ENCODE peak calls at places on chromosomes 1 and 21, in five cellular contexts. Y is fibroblast of lung, N is endothelial cell of umbilical vein, E is neural progenitor cell, S is mammary epithelial cell. R is an unnamed sample.

GRCh38 chr1:244050835-244051444 is at the start of gene ZBTB18:
- DNase-seq in Y (peak), N (peak), E (peak), S (no peak), R (peak)

GRCh38 chr1:98749152-98749756 is 87.7 kb downstream of the SNX7 start:
- DNase-seq in Y (peak), N (peak), E (no peak), S (no peak), R (peak)

GRCh38 chr1:210709694-210710093 is 381.0 kb downstream of the HHAT start:
- DNase-seq in Y (no peak), N (no peak), E (no peak), S (peak), R (no peak)

GRCh38 chr1:172726740-172727139 is 67.8 kb downstream of the FASLG start:
- DNase-seq in Y (no peak), N (no peak), E (no peak), S (no peak), R (no peak)

GRCh38 chr1:10387611-10388386 is 11.1 kb upstream of the PGD start:
- DNase-seq in Y (peak), N (peak), E (peak), S (peak), R (peak)

GRCh38 chr21:41256771-41257702 is 59.6 kb upstream of the FAM3B start:
- DNase-seq in Y (no peak), N (no peak), E (no peak), S (no peak), R (no peak)

GRCh38 chr1:195327361-195327760 is 1280.9 kb downstream of the KCNT2 start:
- DNase-seq in Y (no peak), N (no peak), E (no peak), S (no peak), R (no peak)

GRCh38 chr21:19995253-19995652 is 1003.0 kb upstream of the NCAM2 start:
- DNase-seq in Y (no peak), N (no peak), E (no peak), S (no peak), R (no peak)

GRCh38 chr1:5798151-5798730 is 194.0 kb downstream of the NPHP4 start:
- DNase-seq in Y (no peak), N (no peak), E (peak), S (no peak), R (no peak)

GRCh38 chr1:35398739-35399138 is 130.2 kb downstream of the ZMYM4 start:
- DNase-seq in Y (no peak), N (no peak), E (no peak), S (no peak), R (no peak)

GRCh38 chr1:18556364-18556763 is 74.3 kb upstream of the PAX7 start:
- DNase-seq in Y (peak), N (no peak), E (peak), S (no peak), R (peak)

GRCh38 chr1:175757381-175758015 is 14.1 kb upstream of the TNR start:
- DNase-seq in Y (no peak), N (peak), E (peak), S (peak), R (peak)

GRCh38 chr1:63575340-63575826 is 17.8 kb upstream of the PGM1 start:
- DNase-seq in Y (peak), N (peak), E (no peak), S (peak), R (peak)

GRCh38 chr1:158943059-158943458 is 11.7 kb downstream of the PYHIN1 start:
- DNase-seq in Y (no peak), N (no peak), E (no peak), S (peak), R (no peak)

GRCh38 chr1:204836856-204837255 is 33.8 kb upstream of the NFASC start:
- DNase-seq in Y (no peak), N (no peak), E (no peak), S (no peak), R (no peak)

GRCh38 chr1:204841316-204841715 is 29.3 kb upstream of the NFASC start:
- DNase-seq in Y (no peak), N (no peak), E (no peak), S (no peak), R (no peak)

GRCh38 chr1:204834329-204834728 is 36.3 kb upstream of the NFASC start:
- DNase-seq in Y (no peak), N (no peak), E (peak), S (no peak), R (no peak)

GRCh38 chr1:204834752-204835151 is 35.9 kb upstream of the NFASC start:
- DNase-seq in Y (no peak), N (no peak), E (peak), S (no peak), R (no peak)

DNA sequence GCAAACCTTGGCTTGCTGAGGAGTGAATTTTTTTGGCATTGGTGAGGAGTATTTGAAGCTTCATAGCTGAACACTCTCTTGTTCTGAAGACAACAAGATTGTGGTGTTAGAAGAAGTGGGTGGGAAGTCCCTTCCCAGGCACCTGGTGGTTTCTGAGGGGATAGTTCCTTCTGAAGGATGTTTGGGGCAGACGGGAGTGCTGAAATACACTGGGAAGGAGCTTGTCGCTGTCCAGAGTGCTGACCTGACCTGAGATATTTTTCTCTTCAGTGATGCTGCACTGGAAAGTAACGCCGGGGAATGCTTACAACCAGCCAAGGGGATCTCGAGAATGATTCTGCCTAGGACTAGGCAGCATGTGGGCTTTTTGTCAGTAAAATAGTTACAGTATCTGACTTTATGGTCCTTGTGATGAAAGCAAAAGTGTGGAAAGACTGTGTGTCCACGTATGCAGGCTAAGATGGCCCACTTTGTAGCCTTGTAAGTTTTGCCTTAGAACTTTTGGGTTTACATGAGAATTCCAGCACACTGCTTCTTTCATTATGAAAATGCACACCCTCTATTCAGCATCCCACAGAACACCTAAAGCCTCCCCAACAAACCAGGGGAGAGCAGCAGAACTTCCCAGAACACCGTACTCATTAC is 33.1 kb upstream of the NFASC start:
- DNase-seq in Y (peak), N (peak), E (peak), S (peak), R (peak)
- TF ChIP-seq CTCF in Y (no peak), N (no peak), E (no peak), S (peak), R (no peak)

DNA sequence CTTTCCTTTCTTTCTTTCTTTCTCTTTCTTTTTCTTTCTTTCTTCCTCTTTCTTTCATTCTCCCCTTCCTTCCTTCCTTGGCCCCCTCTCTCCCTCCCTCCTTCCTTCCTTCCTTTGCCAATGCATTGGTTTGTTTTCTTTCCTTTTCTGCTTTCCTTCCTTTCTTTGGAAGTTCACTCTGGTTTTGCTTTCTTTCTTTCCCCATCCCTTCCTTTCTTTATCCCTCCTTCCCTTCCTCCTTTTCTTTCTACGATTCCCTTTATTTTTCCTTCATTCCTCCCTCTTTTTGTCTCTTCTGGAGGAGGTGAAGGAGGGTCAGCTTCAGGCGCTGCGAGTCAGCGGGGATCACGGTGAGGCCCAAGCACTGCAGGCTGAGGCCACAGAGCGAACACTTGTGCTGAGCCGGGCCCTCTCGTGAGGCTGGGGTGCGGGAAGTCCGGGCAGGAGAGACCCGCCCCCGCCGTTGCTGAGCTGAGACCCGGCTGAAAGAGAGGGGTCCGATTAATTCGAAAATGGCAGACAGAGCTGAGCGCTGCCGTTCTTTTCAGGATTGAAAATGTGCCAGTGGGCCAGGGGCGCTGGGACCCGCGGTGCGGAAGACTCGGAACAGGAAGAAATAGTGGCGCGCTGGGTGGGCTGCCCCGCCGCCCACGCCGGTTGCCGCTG is 1.5 kb downstream of the SIM2 start:
- DNase-seq in Y (no peak), N (no peak), E (peak), S (no peak), R (no peak)
- TF ChIP-seq EZH2 in Y (peak), N (peak), E (peak), S (peak), R (no peak)

GRCh38 chr1:212902054-212902453 is 44.0 kb downstream of the FLVCR1 start:
- DNase-seq in Y (no peak), N (no peak), E (no peak), S (no peak), R (no peak)

GRCh38 chr1:212901290-212901689 is 43.2 kb downstream of the FLVCR1 start:
- DNase-seq in Y (no peak), N (no peak), E (no peak), S (no peak), R (no peak)

GRCh38 chr1:212903664-212904063 is 45.6 kb downstream of the FLVCR1 start:
- DNase-seq in Y (no peak), N (no peak), E (no peak), S (no peak), R (no peak)

DNA sequence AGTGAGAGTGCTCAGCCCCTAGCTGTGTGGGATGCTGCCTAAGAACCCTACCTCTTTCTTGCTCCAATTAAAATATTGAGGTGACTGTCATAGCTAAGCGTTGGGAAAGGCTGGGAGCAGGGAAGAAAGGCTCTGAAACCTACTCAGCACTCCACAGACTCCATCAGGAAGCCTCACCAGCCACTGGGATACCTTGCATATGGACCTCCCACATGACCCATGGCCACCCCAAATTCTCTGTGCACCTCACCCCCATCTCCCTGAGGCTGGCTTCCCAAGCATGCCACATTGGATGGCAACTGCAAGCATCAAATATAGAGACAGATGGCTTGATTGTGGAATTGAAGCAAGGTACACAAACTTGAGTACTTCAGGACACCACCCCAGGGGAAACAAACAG is 41.8 kb downstream of the FLVCR1 start:
- DNase-seq in Y (no peak), N (no peak), E (no peak), S (no peak), R (no peak)
- H3K27ac ChIP-seq in Y (no peak), N (no peak), E (no peak), S (no peak), R (no peak)

DNA sequence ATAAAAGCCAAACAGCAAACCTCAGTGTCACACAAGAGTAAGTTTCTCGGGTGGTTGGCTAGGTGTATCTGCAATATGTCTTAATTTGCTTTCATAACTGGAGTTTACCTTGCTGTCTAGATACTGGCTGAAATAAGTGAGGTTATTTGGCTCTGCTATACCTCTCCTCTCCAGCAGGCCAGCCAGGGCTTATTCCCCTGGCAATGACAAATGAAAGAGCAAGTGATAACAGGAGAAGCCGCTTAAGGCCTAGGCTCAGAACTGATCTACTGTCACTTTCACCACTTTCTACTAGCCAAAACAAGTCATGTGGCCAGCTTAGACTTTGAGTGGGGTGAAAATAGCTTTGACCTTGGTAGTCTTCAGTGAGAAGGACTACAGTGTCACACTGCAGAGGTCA is 4.8 kb upstream of the RPE65 start:
- DNase-seq in Y (no peak), N (no peak), E (no peak), S (peak), R (no peak)
- TF ChIP-seq CTCF in Y (peak), N (no peak), E (peak), S (peak), R (no peak)

GRCh38 chr1:51575406-51576084 is 41.3 kb upstream of the OSBPL9 start:
- DNase-seq in Y (peak), N (peak), E (no peak), S (no peak), R (peak)

GRCh38 chr1:51576923-51577322 is 40.0 kb upstream of the OSBPL9 start:
- DNase-seq in Y (no peak), N (no peak), E (no peak), S (no peak), R (no peak)

GRCh38 chr1:51572365-51572764 is 44.5 kb upstream of the OSBPL9 start:
- DNase-seq in Y (no peak), N (no peak), E (no peak), S (no peak), R (no peak)

GRCh38 chr1:51576085-51576444 is 40.8 kb upstream of the OSBPL9 start:
- DNase-seq in Y (no peak), N (no peak), E (no peak), S (no peak), R (no peak)

DNA sequence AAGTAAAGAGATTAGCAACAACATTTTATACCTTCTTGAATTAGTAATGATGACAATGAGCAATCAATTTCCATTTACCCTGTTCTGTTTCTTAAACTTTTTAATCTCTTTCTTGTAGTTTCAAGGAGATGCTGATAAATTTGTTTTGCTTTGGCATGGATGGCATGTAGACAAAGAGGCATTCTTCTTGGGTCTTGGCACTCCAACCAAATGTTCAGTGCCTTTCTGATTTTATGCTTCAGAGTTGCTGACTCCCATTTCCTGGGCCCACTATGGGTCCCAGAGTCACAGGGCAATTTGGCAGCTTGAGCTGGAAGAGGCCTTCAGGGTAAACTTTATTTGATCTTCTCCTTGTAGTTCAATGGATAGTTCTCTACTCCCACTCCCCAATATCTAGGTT is 42.1 kb upstream of the OSBPL9 start:
- DNase-seq in Y (no peak), N (no peak), E (no peak), S (no peak), R (peak)
- TF ChIP-seq EZH2 in Y (no peak), N (no peak), E (no peak), S (no peak), R (no peak)

DNA sequence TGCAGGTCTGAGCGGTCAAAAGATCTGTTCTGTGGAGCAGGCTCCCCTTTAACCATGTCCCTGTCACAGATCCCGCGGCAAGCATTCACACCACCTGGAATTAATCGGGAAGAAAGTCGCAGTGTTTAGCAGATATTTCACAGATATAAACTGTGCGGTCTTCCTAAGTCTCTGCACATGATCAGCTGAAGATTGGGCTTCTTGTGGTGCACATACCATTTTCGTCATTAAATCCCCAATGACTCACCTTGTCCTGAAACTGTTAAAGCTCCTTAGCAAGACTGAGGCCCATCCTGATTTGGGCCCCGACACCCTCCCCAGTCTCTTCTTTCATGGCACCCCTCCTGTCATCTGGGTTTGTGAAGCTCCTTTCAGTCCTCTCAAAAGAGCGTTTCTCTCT is 158.8 kb downstream of the KIF26B start:
- DNase-seq in Y (no peak), N (no peak), E (no peak), S (no peak), R (no peak)
- H3K27ac ChIP-seq in Y (no peak), N (no peak), E (no peak), S (no peak), R (no peak)

DNA sequence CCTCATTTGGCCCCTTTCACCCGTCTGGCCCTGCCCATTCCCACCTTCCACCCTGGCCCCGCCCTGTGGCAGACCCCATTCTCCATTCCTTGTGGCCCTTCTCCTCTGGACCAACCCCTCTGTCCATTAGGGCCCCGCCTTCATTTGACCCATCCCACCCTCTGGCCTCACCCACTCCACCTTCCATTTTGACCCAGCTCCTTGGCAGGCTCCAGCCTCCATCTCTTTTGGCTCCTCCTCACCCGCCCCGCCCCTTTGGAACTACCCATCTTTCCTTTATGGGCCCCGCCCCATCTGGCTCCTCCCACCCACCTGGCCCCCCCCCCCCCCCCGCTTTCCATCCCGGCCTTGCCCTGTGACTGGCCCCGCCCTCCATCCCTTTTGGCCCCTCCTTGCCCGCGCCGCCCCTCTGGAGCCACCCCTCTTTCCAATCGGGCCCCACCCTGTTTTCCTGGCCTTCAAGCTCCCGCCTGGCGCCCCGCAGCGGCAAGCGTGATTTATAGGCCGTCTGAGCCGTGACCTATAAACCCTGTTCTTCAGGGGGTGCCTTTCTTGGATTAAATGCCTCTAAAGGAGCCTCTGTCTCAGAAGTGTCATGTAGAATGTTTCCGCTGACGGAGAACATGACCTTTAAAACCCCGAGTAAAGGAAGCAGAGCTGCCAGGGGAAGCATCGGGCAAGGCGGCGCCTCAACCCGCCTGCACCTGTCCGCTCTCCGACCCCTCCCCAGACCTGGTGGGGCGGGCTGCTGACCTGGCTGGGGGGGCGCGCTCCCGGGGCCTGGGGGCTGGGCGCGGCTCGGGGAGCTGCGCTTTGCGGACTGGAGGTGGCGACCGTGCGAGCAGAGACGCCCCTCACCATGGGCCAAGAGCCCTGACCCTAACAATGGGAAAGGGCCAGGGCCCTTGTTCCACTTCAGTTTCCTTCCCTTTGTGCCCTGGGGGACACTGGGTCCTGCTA is 178.0 kb downstream of the CAMTA1 start:
- DNase-seq in Y (peak), N (peak), E (peak), S (no peak), R (peak)
- TF ChIP-seq CTCF in Y (no peak), N (no peak), E (peak), S (no peak), R (no peak)

R was measured in A673.